ENCODE peak calls at places on chromosomes 5 and 9, in six cellular contexts. Y, L, T, U, B and E are unnamed samples.

GRCh38 chr5:1292846-1293415 is 1.9 kb downstream of the TERT start:
- DNase-seq in U (no peak), L (no peak), Y (no peak), B (no peak), T (no peak), E (no peak)

GRCh38 chr5:76332102-76332501 is 71.0 kb upstream of the IQGAP2 start:
- DNase-seq in B (no peak), T (peak; percentile 82), L (no peak), Y (no peak), U (no peak), E (no peak)

GRCh38 chr9:2777454-2777853 is 60.1 kb downstream of the KCNV2 start:
- DNase-seq in B (no peak), Y (no peak), U (no peak), L (no peak), T (no peak), E (no peak)

GRCh38 chr5:128213340-128213739 is 129.8 kb downstream of the SLC12A2 start:
- DNase-seq in Y (peak; percentile 71), T (peak; percentile 54), L (peak; percentile 86), U (no peak), B (peak; percentile 35), E (no peak)

GRCh38 chr5:127074466-127074865 is 1.2 kb upstream of the C5orf63 start:
- DNase-seq in L (no peak), Y (no peak), B (no peak), T (no peak), U (no peak), E (no peak)

GRCh38 chr5:110851357-110851756 is 112.5 kb downstream of the SLC25A46 start:
- DNase-seq in T (no peak), Y (no peak), L (no peak), U (no peak), B (no peak), E (no peak)

GRCh38 chr5:178376906-178377582 is 144.4 kb upstream of the PHYKPL start:
- DNase-seq in L (no peak), T (no peak), U (no peak), B (no peak), Y (no peak), E (no peak)

GRCh38 chr5:126069329-126069728 is 353.9 kb upstream of the GRAMD2B start:
- DNase-seq in L (no peak), T (no peak), U (no peak), B (no peak), Y (no peak), E (no peak)

GRCh38 chr5:142845402-142845901 is 75.3 kb downstream of the ARHGAP26 start:
- DNase-seq in Y (no peak), U (no peak), T (peak; percentile 72), L (no peak), B (no peak), E (no peak)

GRCh38 chr5:66207800-66208561 is 63.9 kb downstream of the SREK1 start:
- DNase-seq in T (no peak), U (no peak), L (peak; percentile 50), Y (no peak), B (no peak), E (no peak)

GRCh38 chr9:121217609-121218292 is 16.1 kb upstream of the RAB14 start:
- DNase-seq in L (no peak), T (no peak), Y (no peak), B (no peak), U (no peak), E (no peak)

GRCh38 chr9:69444021-69444420 is 119.0 kb downstream of the ENTREP1 start:
- DNase-seq in T (no peak), L (peak; percentile 26), U (no peak), Y (peak; percentile 42), B (no peak), E (no peak)

GRCh38 chr5:157560560-157560959 is 15.0 kb downstream of the ADAM19 start:
- DNase-seq in L (no peak), U (no peak), Y (no peak), T (no peak), B (no peak), E (no peak)

GRCh38 chr5:107121793-107122519 is 548.8 kb downstream of the EFNA5 start:
- DNase-seq in T (no peak), B (no peak), Y (no peak), U (no peak), L (no peak), E (no peak)

GRCh38 chr9:137772281-137772873 is 105.2 kb upstream of the CACNA1B start:
- DNase-seq in L (no peak), T (no peak), Y (no peak), U (no peak), B (no peak), E (no peak)

GRCh38 chr5:118451697-118452247 is 536.6 kb downstream of the DTWD2 start:
- DNase-seq in Y (no peak), U (no peak), T (no peak), L (no peak), B (no peak), E (no peak)

GRCh38 chr9:6055213-6055612 is 39.8 kb upstream of the RANBP6 start:
- DNase-seq in T (peak; percentile 77), Y (peak; percentile 85), B (no peak), L (peak; percentile 98), U (peak; percentile 32), E (no peak)

GRCh38 chr5:128913551-128913950 is 51.7 kb upstream of the SLC27A6 start:
- DNase-seq in U (no peak), L (no peak), Y (no peak), T (no peak), B (no peak), E (no peak)

GRCh38 chr5:154945695-154946301 is 4.9 kb downstream of the MRPL22 start:
- DNase-seq in Y (no peak), B (no peak), L (peak; percentile 38), U (no peak), T (peak; percentile 17), E (no peak)

DNA sequence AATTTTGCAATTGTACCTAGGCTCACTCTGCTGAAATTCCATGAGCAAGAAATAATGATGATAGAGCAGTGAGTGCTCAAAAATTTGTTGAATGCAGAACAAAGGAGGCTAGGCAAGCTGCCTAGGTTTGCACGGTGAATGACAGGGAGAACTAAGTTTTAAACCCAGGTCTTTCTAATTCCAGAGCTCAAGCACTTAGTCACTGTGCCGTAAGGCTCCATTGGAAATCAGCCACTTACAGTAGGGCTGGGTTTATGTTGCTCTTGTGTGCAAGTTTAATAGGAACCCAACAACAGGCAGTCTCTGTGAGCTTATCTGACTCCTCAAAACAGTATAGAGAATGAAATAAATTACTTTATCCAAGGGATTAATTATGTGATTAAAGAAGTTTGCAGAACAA is 147.0 kb downstream of the CSNK1G3 start:
- DNase-seq in Y (no peak), B (no peak), T (no peak), L (no peak), U (no peak), E (no peak)
- H3K27ac ChIP-seq in Y (no peak overlapping the region), B (no peak overlapping the region), T (no peak overlapping the region), L (no peak overlapping the region), U (no peak overlapping the region), E (no peak overlapping the region)

DNA sequence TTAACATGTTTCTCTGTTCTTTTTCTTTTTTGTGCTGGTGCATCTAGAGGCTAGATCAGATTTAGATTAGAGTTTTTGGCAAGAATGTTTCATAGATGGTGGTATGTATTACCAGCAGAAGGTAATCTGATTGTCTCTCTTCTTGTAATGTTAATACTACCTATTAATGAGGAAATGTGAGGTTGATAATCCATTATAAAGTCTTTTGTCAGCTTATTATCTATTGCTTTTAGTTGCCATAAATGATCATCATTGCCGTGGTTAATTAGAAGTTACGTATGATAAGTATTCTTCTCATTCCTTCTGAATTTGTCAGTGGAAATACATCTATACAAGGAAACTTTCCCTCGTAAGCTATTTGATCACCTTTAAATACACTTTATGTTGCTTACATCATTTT is 135.0 kb downstream of the PAM start:
- DNase-seq in L (no peak), U (no peak), B (no peak), Y (no peak), T (no peak), E (no peak)
- H3K27ac ChIP-seq in L (no peak overlapping the region), U (no peak overlapping the region), B (no peak overlapping the region), Y (no peak overlapping the region), T (no peak overlapping the region), E (no peak overlapping the region)

DNA sequence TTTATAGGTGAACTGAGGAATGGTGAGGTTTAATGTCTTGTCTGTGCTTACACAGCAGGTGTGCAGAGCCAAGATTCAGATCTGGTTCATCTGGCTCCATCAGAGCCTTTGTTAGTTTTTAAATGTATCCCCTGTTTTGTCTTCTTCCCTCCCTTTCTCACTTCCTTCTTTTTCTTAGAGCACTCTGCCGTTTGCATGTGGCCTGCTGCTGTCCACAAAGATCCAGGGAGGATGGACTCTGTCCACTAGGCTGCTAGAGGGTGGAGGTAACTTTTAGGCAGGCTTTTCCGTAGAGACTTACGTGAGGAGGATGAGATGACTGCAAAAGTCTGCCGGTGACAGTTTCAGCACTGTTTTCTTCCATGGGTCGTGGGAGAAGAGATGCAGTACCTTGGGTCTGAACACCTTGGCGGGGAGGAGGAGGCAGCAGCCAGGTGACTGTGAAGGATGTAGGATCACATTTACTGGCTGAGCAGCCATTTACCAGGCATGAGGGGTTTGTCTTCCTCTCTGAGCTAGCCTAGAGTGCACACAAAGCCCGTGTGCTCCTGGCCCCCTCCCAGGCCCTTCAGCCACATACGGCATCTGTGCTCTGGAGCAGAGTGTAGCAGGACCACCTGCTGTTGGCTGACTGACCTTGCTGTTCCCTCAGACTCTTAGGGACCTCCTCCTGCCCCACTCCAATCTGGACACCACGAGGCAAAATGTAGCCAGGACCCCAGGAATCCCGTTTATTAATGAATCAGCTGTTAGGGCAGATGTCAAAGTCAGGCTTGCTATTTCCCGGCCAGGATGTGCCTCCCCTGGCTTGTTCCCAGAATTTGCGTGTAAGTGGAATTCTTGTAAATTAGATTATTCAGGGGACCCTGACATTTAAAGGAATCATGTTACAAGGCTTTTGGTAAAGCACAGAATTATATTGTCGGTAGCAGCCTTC is 1.9 kb downstream of the NTMT1 start:
- DNase-seq in L (no peak), B (no peak), T (no peak), Y (peak; percentile 37), U (no peak), E (no peak)
- H3K27ac ChIP-seq in L (no peak overlapping the region), B (no peak overlapping the region), T (peak overlapping the region; percentile 39), Y (peak overlapping the region; percentile 98), U (peak overlapping the region; percentile 93), E (no peak overlapping the region)

GRCh38 chr5:133779828-133780475 is 167.6 kb upstream of the FSTL4 start:
- DNase-seq in U (no peak), L (no peak), B (no peak), Y (no peak), T (peak; percentile 6), E (no peak)

GRCh38 chr5:133778636-133779035 is 166.3 kb upstream of the FSTL4 start:
- DNase-seq in B (no peak), U (no peak), Y (no peak), L (no peak), T (no peak), E (peak; percentile 11)

GRCh38 chr5:133775584-133776304 is 163.4 kb upstream of the FSTL4 start:
- DNase-seq in B (no peak), T (no peak), Y (no peak), L (no peak), U (no peak), E (peak; percentile 37)

GRCh38 chr5:133780619-133781280 is 168.4 kb upstream of the FSTL4 start:
- DNase-seq in B (no peak), U (no peak), Y (no peak), T (no peak), L (no peak), E (peak; percentile 49)

GRCh38 chr5:133777951-133778350 is 165.6 kb upstream of the FSTL4 start:
- DNase-seq in B (no peak), Y (no peak), L (no peak), U (no peak), T (no peak), E (peak; percentile 16)
- H3K27ac ChIP-seq in B (no peak overlapping the region), Y (no peak overlapping the region), L (no peak overlapping the region), U (no peak overlapping the region), T (no peak overlapping the region), E (no peak overlapping the region)

GRCh38 chr5:140258873-140259272 is 44.0 kb downstream of the PFDN1 start:
- DNase-seq in Y (no peak), L (no peak), U (no peak), T (no peak), B (no peak), E (no peak)
- H3K27ac ChIP-seq in Y (no peak overlapping the region), L (no peak overlapping the region), U (no peak overlapping the region), T (peak overlapping the region; percentile 52), B (no peak overlapping the region), E (no peak overlapping the region)